ENCODE peak calls at places on chromosomes 13 and 19, in ten cellular contexts. E is GM23338, P is stomach, Y is A549, W is mucosa of descending colon, G is heart left ventricle, K is PC-3, O is ovary, M is H9, S is vagina. X is an unnamed sample. For H3K4me1, the result is how much of the 10 kb centered on the place peaks cover.

GRCh38 chr13:100510208-100510997 is 78.2 kb downstream of the GGACT start:
- DNase-seq in E (peak), P (no peak), Y (no peak), W (no peak), G (no peak), K (no peak), O (no peak), M (peak), S (no peak), X (no peak)

GRCh38 chr19:50817941-50818858 is 5.4 kb downstream of the KLK1 start:
- DNase-seq in E (peak), P (peak), Y (peak), W (peak), G (peak), K (peak), O (no peak), M (peak), S (no peak), X (no peak)

GRCh38 chr19:51573331-51573730 is 2.2 kb downstream of the ZNF175 start:
- DNase-seq in E (no peak), P (no peak), Y (no peak), W (no peak), G (no peak), K (peak), O (no peak), M (no peak), S (no peak), X (no peak)

GRCh38 chr19:41870401-41870873 is 6.6 kb upstream of the CD79A start:
- DNase-seq in E (no peak), P (no peak), Y (no peak), W (no peak), G (no peak), K (peak), O (no peak), M (no peak), S (no peak), X (peak)

GRCh38 chr13:40064723-40065122 is 409.3 kb downstream of the COG6 start:
- DNase-seq in E (no peak), P (no peak), Y (peak), W (no peak), G (no peak), K (peak), O (no peak), M (no peak), S (no peak), X (no peak)

GRCh38 chr13:47672245-47672975 is 328.7 kb downstream of the SUCLA2 start:
- DNase-seq in E (no peak), P (no peak), Y (no peak), W (no peak), G (no peak), K (no peak), O (no peak), M (no peak), S (no peak), X (no peak)

GRCh38 chr13:112193463-112194166 is 126.7 kb downstream of the SOX1 start:
- DNase-seq in E (no peak), P (no peak), Y (no peak), W (no peak), G (no peak), K (no peak), O (no peak), M (no peak), S (no peak), X (no peak)

GRCh38 chr13:111916201-111916600 is 150.7 kb upstream of the SOX1 start:
- DNase-seq in E (no peak), P (no peak), Y (no peak), W (no peak), G (no peak), K (no peak), O (no peak), M (peak), S (no peak), X (no peak)

GRCh38 chr19:42207767-42208259 is 9.7 kb downstream of the DEDD2 start:
- DNase-seq in E (no peak), P (peak), Y (peak), W (no peak), G (no peak), K (peak), O (no peak), M (no peak), S (no peak), X (peak)

GRCh38 chr19:3687774-3688706 is 12.2 kb downstream of the PIP5K1C start:
- DNase-seq in E (peak), P (peak), Y (no peak), W (peak), G (no peak), K (no peak), O (no peak), M (peak), S (no peak), X (peak)

DNA sequence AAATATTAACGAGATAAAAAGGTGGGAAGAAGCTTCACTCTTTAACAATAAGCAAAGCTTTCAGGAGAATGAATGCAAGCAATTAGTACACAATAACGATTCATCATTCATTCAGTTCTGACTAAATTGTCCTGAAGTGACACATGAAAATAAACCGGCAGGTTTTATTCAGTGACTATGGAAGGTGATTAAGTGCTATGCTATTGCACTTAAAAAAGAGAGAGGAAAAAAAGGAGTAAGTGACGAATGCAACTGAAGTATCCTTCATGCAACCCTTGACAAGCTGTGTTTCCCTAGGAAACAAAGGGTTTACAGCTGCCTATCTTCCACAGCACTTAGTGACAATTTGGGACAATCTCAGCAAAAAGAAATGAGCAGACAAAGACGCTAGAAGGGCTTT is 1.4 kb downstream of the LIG4 start:
- DNase-seq in E (no peak), P (no peak), Y (no peak), W (no peak), G (no peak), K (peak), O (no peak), M (no peak), S (no peak), X (no peak)
- H3K4me1 ChIP-seq in E (under half), P (under half), Y (under half), W (under half), G (under half), K (under half), O (under half), M (under half), S (under half), X (under half)

GRCh38 chr19:45249261-45250033 is 1.6 kb upstream of the MARK4 start:
- DNase-seq in E (no peak), P (no peak), Y (no peak), W (no peak), G (no peak), K (no peak), O (no peak), M (no peak), S (no peak), X (no peak)
- H3K4me1 ChIP-seq in E (under half), P (under half), Y (under half), W (under half), G (under half), K (under half), O (under half), M (under half), S (under half), X (under half)

DNA sequence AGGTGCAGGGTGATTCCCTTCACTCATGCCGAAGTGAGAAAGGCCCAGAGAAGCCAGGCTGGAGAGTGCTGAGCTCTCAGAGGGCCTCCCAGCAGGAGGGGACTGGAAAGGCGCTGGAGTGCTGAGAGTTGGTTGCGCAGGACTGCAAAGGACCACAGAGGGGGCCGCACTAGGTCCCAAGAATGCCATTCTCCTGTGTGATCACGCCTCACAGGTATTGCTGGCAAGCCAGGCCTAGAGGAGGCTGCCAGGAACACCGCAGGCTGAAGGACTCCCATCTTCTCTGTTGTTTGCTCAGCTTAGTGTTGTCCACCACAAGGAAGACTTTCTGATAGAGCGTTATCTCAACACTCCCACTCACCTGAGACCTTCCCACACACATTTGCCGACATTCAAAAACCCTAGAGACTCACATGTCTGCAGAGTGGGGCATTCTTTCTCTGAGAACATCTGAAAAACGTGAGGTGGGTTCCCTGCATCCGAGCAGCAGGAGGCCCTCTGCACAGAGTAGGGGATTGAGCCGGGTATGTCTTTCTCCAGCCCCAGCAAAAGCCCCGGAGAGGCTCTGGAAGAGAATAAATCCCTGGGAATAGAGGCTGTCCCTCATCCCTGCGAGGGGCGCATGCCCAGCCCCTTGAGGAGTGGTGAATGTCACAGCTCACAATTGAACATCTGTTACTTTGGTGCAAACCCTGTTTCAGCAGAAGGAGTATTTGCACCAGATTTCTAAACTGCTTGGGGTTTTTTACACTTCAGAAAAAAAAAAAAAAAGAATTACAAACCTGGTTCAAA is 164.8 kb downstream of the FGF14 start:
- DNase-seq in E (no peak), P (no peak), Y (no peak), W (no peak), G (no peak), K (no peak), O (no peak), M (no peak), S (no peak), X (no peak)
- H3K4me1 ChIP-seq in E (under half), P (under half), Y (under half), W (under half), G (under half), K (under half), O (under half), M (under half), S (under half), X (under half)

GRCh38 chr19:1172353-1173159 is 1.5 kb downstream of the SBNO2 start:
- DNase-seq in E (no peak), P (peak), Y (no peak), W (peak), G (peak), K (peak), O (no peak), M (no peak), S (no peak), X (peak)

GRCh38 chr19:1173160-1173844 is 766 bp downstream of the SBNO2 start:
- DNase-seq in E (no peak), P (no peak), Y (no peak), W (peak), G (peak), K (no peak), O (no peak), M (no peak), S (no peak), X (peak)

GRCh38 chr19:1170938-1171754 is 2.9 kb downstream of the SBNO2 start:
- DNase-seq in E (no peak), P (no peak), Y (no peak), W (no peak), G (peak), K (peak), O (no peak), M (no peak), S (no peak), X (peak)

GRCh38 chr19:1169921-1170885 is 3.9 kb downstream of the SBNO2 start:
- DNase-seq in E (no peak), P (peak), Y (no peak), W (no peak), G (peak), K (peak), O (peak), M (no peak), S (no peak), X (peak)

GRCh38 chr19:1171755-1172352 is 2.2 kb downstream of the SBNO2 start:
- DNase-seq in E (no peak), P (peak), Y (no peak), W (no peak), G (peak), K (peak), O (no peak), M (no peak), S (no peak), X (no peak)
- H3K4me1 ChIP-seq in E (under half), P (half or more), Y (half or more), W (under half), G (under half), K (half or more), O (under half), M (under half), S (half or more), X (under half)